ENCODE peak calls at places on chromosome 4, in eight cellular contexts. B is mucosa of descending colon; A is kidney epithelial cell; W is substantia nigra; S is stimulated activated CD8-positive, alpha-beta memory T cell treated with anti-CD3 and anti-CD28 coated beads, Interleukin-15, amount 100 ng/mL, for 1 hour; R is iPS-NIHi11; G is type B pancreatic cell; P is NT2/D1. V is an unnamed sample.

GRCh38 chr4:146338512-146338911 is 124.2 kb downstream of the REELD1 start:
- DNase-seq in B (no peak), A (no peak), W (no peak), S (no peak), R (no peak), G (no peak), P (no peak), V (no peak)

GRCh38 chr4:112560084-112560483 is 44.1 kb upstream of the NEUROG2 start:
- DNase-seq in B (no peak), A (no peak), W (no peak), S (no peak), R (no peak), G (no peak), P (no peak), V (no peak)

GRCh38 chr4:133372699-133373098 is 223.6 kb downstream of the PCDH10 start:
- DNase-seq in B (no peak), A (no peak), W (no peak), S (no peak), R (no peak), G (no peak), P (no peak), V (no peak)

GRCh38 chr4:158722917-158723793 is at the start of gene PPID:
- DNase-seq in B (peak), A (peak), W (peak), S (peak), R (peak), G (peak), P (peak), V (peak)

GRCh38 chr4:26088433-26088928 is 174.5 kb downstream of the SMIM20 start:
- DNase-seq in B (no peak), A (peak), W (no peak), S (no peak), R (no peak), G (no peak), P (no peak), V (peak)

GRCh38 chr4:60724623-60725022 is 475.5 kb upstream of the ADGRL3 start:
- DNase-seq in B (no peak), A (peak), W (no peak), S (no peak), R (peak), G (no peak), P (no peak), V (peak)

GRCh38 chr4:22987861-22988260 is 295.1 kb downstream of the GBA3 start:
- DNase-seq in B (no peak), A (peak), W (no peak), S (no peak), R (no peak), G (no peak), P (no peak), V (peak)

GRCh38 chr4:94208918-94209317 is 1.3 kb downstream of the SMARCAD1 start:
- DNase-seq in B (no peak), A (no peak), W (no peak), S (no peak), R (no peak), G (no peak), P (no peak), V (peak)

GRCh38 chr4:146407669-146408084 is 114.1 kb downstream of the SLC10A7 start:
- DNase-seq in B (no peak), A (no peak), W (no peak), S (no peak), R (no peak), G (no peak), P (no peak), V (no peak)

GRCh38 chr4:80125252-80126177 is 52.5 kb upstream of the ANTXR2 start:
- DNase-seq in B (no peak), A (no peak), W (no peak), S (no peak), R (no peak), G (no peak), P (no peak), V (peak)

GRCh38 chr4:54661156-54661555 is 3.4 kb downstream of the KIT start:
- DNase-seq in B (no peak), A (no peak), W (no peak), S (no peak), R (no peak), G (no peak), P (no peak), V (no peak)

GRCh38 chr4:81606796-81607550 is 135.3 kb upstream of the RASGEF1B start:
- DNase-seq in B (no peak), A (no peak), W (no peak), S (no peak), R (peak), G (no peak), P (no peak), V (peak)

GRCh38 chr4:610411-611261 is 14.7 kb upstream of the PDE6B start:
- DNase-seq in B (no peak), A (peak), W (no peak), S (no peak), R (no peak), G (peak), P (no peak), V (peak)

GRCh38 chr4:128600410-128600809 is 209.1 kb upstream of the JADE1 start:
- DNase-seq in B (no peak), A (no peak), W (peak), S (no peak), R (no peak), G (no peak), P (no peak), V (peak)

GRCh38 chr4:57023104-57023503 is 44.4 kb downstream of the POLR2B start:
- DNase-seq in B (no peak), A (no peak), W (no peak), S (no peak), R (no peak), G (no peak), P (no peak), V (peak)

GRCh38 chr4:90419124-90419711 is 292.0 kb downstream of the CCSER1 start:
- DNase-seq in B (no peak), A (peak), W (no peak), S (no peak), R (peak), G (no peak), P (peak), V (peak)

GRCh38 chr4:108209489-108209888 is 40.8 kb upstream of the LEF1 start:
- DNase-seq in B (no peak), A (no peak), W (no peak), S (no peak), R (no peak), G (no peak), P (no peak), V (no peak)